ENCODE peak calls at places on chromosomes 1 and 21, in nine cellular contexts. One of them, this sample, is unnamed.

GRCh38 chr1:106189780-106190179 is 866.7 kb upstream of the PRMT6 start:
- DNase-seq in bronchial epithelial cell: no peak
- DNase-seq in small intestine: no peak
- DNase-seq in cardiac fibroblast: no peak
- DNase-seq in Kasumi-1: no peak
- DNase-seq in CD4-positive, alpha-beta T cell: no peak
- DNase-seq in left cardiac atrium: no peak
- DNase-seq in GF-D8: no peak
- DNase-seq in Karpas-422: no peak
- DNase-seq in this sample: no peak

GRCh38 chr1:117051224-117052064 is 8.7 kb upstream of the TTF2 start:
- DNase-seq in bronchial epithelial cell: peak
- DNase-seq in small intestine: peak
- DNase-seq in cardiac fibroblast: peak
- DNase-seq in Kasumi-1: no peak
- DNase-seq in CD4-positive, alpha-beta T cell: no peak
- DNase-seq in left cardiac atrium: no peak
- DNase-seq in GF-D8: peak
- DNase-seq in Karpas-422: peak
- DNase-seq in this sample: peak

GRCh38 chr21:31509108-31510017 is 150.1 kb upstream of the SOD1 start:
- DNase-seq in bronchial epithelial cell: peak
- DNase-seq in small intestine: peak
- DNase-seq in cardiac fibroblast: peak
- DNase-seq in Kasumi-1: peak
- DNase-seq in CD4-positive, alpha-beta T cell: peak
- DNase-seq in left cardiac atrium: no peak
- DNase-seq in GF-D8: no peak
- DNase-seq in Karpas-422: peak
- DNase-seq in this sample: peak

GRCh38 chr1:66553846-66554245 is 19.9 kb downstream of the SGIP1 start:
- DNase-seq in bronchial epithelial cell: peak
- DNase-seq in small intestine: no peak
- DNase-seq in cardiac fibroblast: peak
- DNase-seq in Kasumi-1: no peak
- DNase-seq in CD4-positive, alpha-beta T cell: no peak
- DNase-seq in left cardiac atrium: no peak
- DNase-seq in GF-D8: no peak
- DNase-seq in Karpas-422: no peak
- DNase-seq in this sample: no peak

GRCh38 chr1:25036117-25036546 is 106.1 kb upstream of the RUNX3 start:
- DNase-seq in bronchial epithelial cell: no peak
- DNase-seq in small intestine: no peak
- DNase-seq in cardiac fibroblast: no peak
- DNase-seq in Kasumi-1: no peak
- DNase-seq in CD4-positive, alpha-beta T cell: no peak
- DNase-seq in left cardiac atrium: peak
- DNase-seq in GF-D8: no peak
- DNase-seq in Karpas-422: no peak
- DNase-seq in this sample: no peak

GRCh38 chr1:80212958-80213357 is 1206.4 kb upstream of the ADGRL4 start:
- DNase-seq in bronchial epithelial cell: no peak
- DNase-seq in small intestine: no peak
- DNase-seq in cardiac fibroblast: no peak
- DNase-seq in Kasumi-1: no peak
- DNase-seq in CD4-positive, alpha-beta T cell: no peak
- DNase-seq in left cardiac atrium: no peak
- DNase-seq in GF-D8: no peak
- DNase-seq in Karpas-422: no peak
- DNase-seq in this sample: no peak

GRCh38 chr1:115296981-115297380 is 41.1 kb downstream of the NGF start:
- DNase-seq in bronchial epithelial cell: no peak
- DNase-seq in small intestine: no peak
- DNase-seq in cardiac fibroblast: no peak
- DNase-seq in Kasumi-1: no peak
- DNase-seq in CD4-positive, alpha-beta T cell: no peak
- DNase-seq in left cardiac atrium: no peak
- DNase-seq in GF-D8: no peak
- DNase-seq in Karpas-422: no peak
- DNase-seq in this sample: no peak

GRCh38 chr1:96367791-96368190 is 353.8 kb upstream of the PTBP2 start:
- DNase-seq in bronchial epithelial cell: peak
- DNase-seq in small intestine: no peak
- DNase-seq in cardiac fibroblast: peak
- DNase-seq in Kasumi-1: no peak
- DNase-seq in CD4-positive, alpha-beta T cell: no peak
- DNase-seq in left cardiac atrium: no peak
- DNase-seq in GF-D8: no peak
- DNase-seq in Karpas-422: no peak
- DNase-seq in this sample: peak

GRCh38 chr1:226337294-226337870 is 28.4 kb upstream of the LIN9 start:
- DNase-seq in bronchial epithelial cell: no peak
- DNase-seq in small intestine: no peak
- DNase-seq in cardiac fibroblast: no peak
- DNase-seq in Kasumi-1: no peak
- DNase-seq in CD4-positive, alpha-beta T cell: no peak
- DNase-seq in left cardiac atrium: no peak
- DNase-seq in GF-D8: no peak
- DNase-seq in Karpas-422: no peak
- DNase-seq in this sample: no peak

GRCh38 chr21:28770867-28771661 is 221.6 kb downstream of the LTN1 start:
- DNase-seq in bronchial epithelial cell: no peak
- DNase-seq in small intestine: no peak
- DNase-seq in cardiac fibroblast: peak
- DNase-seq in Kasumi-1: no peak
- DNase-seq in CD4-positive, alpha-beta T cell: no peak
- DNase-seq in left cardiac atrium: no peak
- DNase-seq in GF-D8: no peak
- DNase-seq in Karpas-422: no peak
- DNase-seq in this sample: no peak

GRCh38 chr1:173095632-173096031 is 44.9 kb upstream of the TNFSF18 start:
- DNase-seq in bronchial epithelial cell: peak
- DNase-seq in small intestine: no peak
- DNase-seq in cardiac fibroblast: peak
- DNase-seq in Kasumi-1: no peak
- DNase-seq in CD4-positive, alpha-beta T cell: no peak
- DNase-seq in left cardiac atrium: no peak
- DNase-seq in GF-D8: no peak
- DNase-seq in Karpas-422: no peak
- DNase-seq in this sample: peak

GRCh38 chr1:59063501-59063900 is 233.4 kb upstream of the FGGY start:
- DNase-seq in bronchial epithelial cell: no peak
- DNase-seq in small intestine: no peak
- DNase-seq in cardiac fibroblast: no peak
- DNase-seq in Kasumi-1: peak
- DNase-seq in CD4-positive, alpha-beta T cell: no peak
- DNase-seq in left cardiac atrium: no peak
- DNase-seq in GF-D8: no peak
- DNase-seq in Karpas-422: no peak
- DNase-seq in this sample: no peak

GRCh38 chr1:3910769-3911520 is 10.9 kb upstream of the C1orf174 start:
- DNase-seq in bronchial epithelial cell: peak
- DNase-seq in small intestine: peak
- DNase-seq in cardiac fibroblast: peak
- DNase-seq in Kasumi-1: peak
- DNase-seq in CD4-positive, alpha-beta T cell: peak
- DNase-seq in left cardiac atrium: peak
- DNase-seq in GF-D8: no peak
- DNase-seq in Karpas-422: peak
- DNase-seq in this sample: peak

GRCh38 chr1:89149229-89149628 is 23.3 kb upstream of the GBP2 start:
- DNase-seq in bronchial epithelial cell: peak
- DNase-seq in small intestine: peak
- DNase-seq in cardiac fibroblast: peak
- DNase-seq in Kasumi-1: no peak
- DNase-seq in CD4-positive, alpha-beta T cell: no peak
- DNase-seq in left cardiac atrium: peak
- DNase-seq in GF-D8: no peak
- DNase-seq in Karpas-422: no peak
- DNase-seq in this sample: peak

GRCh38 chr1:156815307-156815826 is 1.3 kb downstream of the SH2D2A start:
- DNase-seq in bronchial epithelial cell: peak
- DNase-seq in small intestine: no peak
- DNase-seq in cardiac fibroblast: peak
- DNase-seq in Kasumi-1: no peak
- DNase-seq in CD4-positive, alpha-beta T cell: no peak
- DNase-seq in left cardiac atrium: peak
- DNase-seq in GF-D8: no peak
- DNase-seq in Karpas-422: no peak
- DNase-seq in this sample: peak

GRCh38 chr1:224170748-224171478 is 12.1 kb upstream of the DEGS1 start:
- DNase-seq in bronchial epithelial cell: peak
- DNase-seq in small intestine: peak
- DNase-seq in cardiac fibroblast: peak
- DNase-seq in Kasumi-1: peak
- DNase-seq in CD4-positive, alpha-beta T cell: no peak
- DNase-seq in left cardiac atrium: no peak
- DNase-seq in GF-D8: no peak
- DNase-seq in Karpas-422: peak
- DNase-seq in this sample: peak

GRCh38 chr1:26050255-26050640 is 4.3 kb upstream of the SLC30A2 start:
- DNase-seq in bronchial epithelial cell: no peak
- DNase-seq in small intestine: no peak
- DNase-seq in cardiac fibroblast: no peak
- DNase-seq in Kasumi-1: no peak
- DNase-seq in CD4-positive, alpha-beta T cell: no peak
- DNase-seq in left cardiac atrium: no peak
- DNase-seq in GF-D8: no peak
- DNase-seq in Karpas-422: no peak
- DNase-seq in this sample: no peak

GRCh38 chr21:44029460-44030087 is 17.5 kb downstream of the TRAPPC10 start:
- DNase-seq in bronchial epithelial cell: no peak
- DNase-seq in small intestine: no peak
- DNase-seq in cardiac fibroblast: no peak
- DNase-seq in Kasumi-1: no peak
- DNase-seq in CD4-positive, alpha-beta T cell: no peak
- DNase-seq in left cardiac atrium: no peak
- DNase-seq in GF-D8: no peak
- DNase-seq in Karpas-422: no peak
- DNase-seq in this sample: no peak

GRCh38 chr1:109927908-109928307 is 17.3 kb downstream of the CSF1 start:
- DNase-seq in bronchial epithelial cell: no peak
- DNase-seq in small intestine: peak
- DNase-seq in cardiac fibroblast: peak
- DNase-seq in Kasumi-1: no peak
- DNase-seq in CD4-positive, alpha-beta T cell: no peak
- DNase-seq in left cardiac atrium: peak
- DNase-seq in GF-D8: no peak
- DNase-seq in Karpas-422: no peak
- DNase-seq in this sample: no peak

GRCh38 chr1:21815724-21816311 is 3.8 kb downstream of the LDLRAD2 start:
- DNase-seq in bronchial epithelial cell: no peak
- DNase-seq in small intestine: no peak
- DNase-seq in cardiac fibroblast: no peak
- DNase-seq in Kasumi-1: peak
- DNase-seq in CD4-positive, alpha-beta T cell: no peak
- DNase-seq in left cardiac atrium: no peak
- DNase-seq in GF-D8: no peak
- DNase-seq in Karpas-422: peak
- DNase-seq in this sample: no peak

GRCh38 chr1:53546409-53547155 is 87.4 kb downstream of the DMRTB1 start:
- DNase-seq in bronchial epithelial cell: no peak
- DNase-seq in small intestine: no peak
- DNase-seq in cardiac fibroblast: no peak
- DNase-seq in Kasumi-1: no peak
- DNase-seq in CD4-positive, alpha-beta T cell: no peak
- DNase-seq in left cardiac atrium: peak
- DNase-seq in GF-D8: no peak
- DNase-seq in Karpas-422: no peak
- DNase-seq in this sample: no peak

GRCh38 chr1:3346478-3346877 is 108.0 kb upstream of the ARHGEF16 start:
- DNase-seq in bronchial epithelial cell: no peak
- DNase-seq in small intestine: no peak
- DNase-seq in cardiac fibroblast: no peak
- DNase-seq in Kasumi-1: no peak
- DNase-seq in CD4-positive, alpha-beta T cell: no peak
- DNase-seq in left cardiac atrium: no peak
- DNase-seq in GF-D8: no peak
- DNase-seq in Karpas-422: no peak
- DNase-seq in this sample: no peak

GRCh38 chr1:182996816-182997215 is 26.4 kb upstream of the LAMC1 start:
- DNase-seq in bronchial epithelial cell: no peak
- DNase-seq in small intestine: no peak
- DNase-seq in cardiac fibroblast: no peak
- DNase-seq in Kasumi-1: no peak
- DNase-seq in CD4-positive, alpha-beta T cell: no peak
- DNase-seq in left cardiac atrium: no peak
- DNase-seq in GF-D8: no peak
- DNase-seq in Karpas-422: no peak
- DNase-seq in this sample: no peak

GRCh38 chr1:218164930-218165686 is 120.0 kb upstream of the RRP15 start:
- DNase-seq in bronchial epithelial cell: no peak
- DNase-seq in small intestine: peak
- DNase-seq in cardiac fibroblast: peak
- DNase-seq in Kasumi-1: peak
- DNase-seq in CD4-positive, alpha-beta T cell: no peak
- DNase-seq in left cardiac atrium: peak
- DNase-seq in GF-D8: no peak
- DNase-seq in Karpas-422: peak
- DNase-seq in this sample: peak

GRCh38 chr1:112114540-112114939 is 125.1 kb upstream of the KCND3 start:
- DNase-seq in bronchial epithelial cell: peak
- DNase-seq in small intestine: no peak
- DNase-seq in cardiac fibroblast: no peak
- DNase-seq in Kasumi-1: no peak
- DNase-seq in CD4-positive, alpha-beta T cell: no peak
- DNase-seq in left cardiac atrium: no peak
- DNase-seq in GF-D8: no peak
- DNase-seq in Karpas-422: peak
- DNase-seq in this sample: no peak

GRCh38 chr21:31490471-31490870 is 146.4 kb upstream of the TIAM1 start:
- DNase-seq in bronchial epithelial cell: no peak
- DNase-seq in small intestine: no peak
- DNase-seq in cardiac fibroblast: no peak
- DNase-seq in Kasumi-1: no peak
- DNase-seq in CD4-positive, alpha-beta T cell: no peak
- DNase-seq in left cardiac atrium: no peak
- DNase-seq in GF-D8: no peak
- DNase-seq in Karpas-422: peak
- DNase-seq in this sample: no peak

GRCh38 chr1:214664656-214665433 is 61.9 kb downstream of the CENPF start:
- DNase-seq in bronchial epithelial cell: no peak
- DNase-seq in small intestine: no peak
- DNase-seq in cardiac fibroblast: no peak
- DNase-seq in Kasumi-1: no peak
- DNase-seq in CD4-positive, alpha-beta T cell: no peak
- DNase-seq in left cardiac atrium: no peak
- DNase-seq in GF-D8: no peak
- DNase-seq in Karpas-422: no peak
- DNase-seq in this sample: no peak

GRCh38 chr1:51726544-51727225 is 109.8 kb downstream of the OSBPL9 start:
- DNase-seq in bronchial epithelial cell: no peak
- DNase-seq in small intestine: no peak
- DNase-seq in cardiac fibroblast: no peak
- DNase-seq in Kasumi-1: no peak
- DNase-seq in CD4-positive, alpha-beta T cell: no peak
- DNase-seq in left cardiac atrium: no peak
- DNase-seq in GF-D8: no peak
- DNase-seq in Karpas-422: no peak
- DNase-seq in this sample: no peak

GRCh38 chr1:37306461-37306860 is 167.9 kb upstream of the ZC3H12A start:
- DNase-seq in bronchial epithelial cell: no peak
- DNase-seq in small intestine: no peak
- DNase-seq in cardiac fibroblast: no peak
- DNase-seq in Kasumi-1: no peak
- DNase-seq in CD4-positive, alpha-beta T cell: no peak
- DNase-seq in left cardiac atrium: no peak
- DNase-seq in GF-D8: no peak
- DNase-seq in Karpas-422: no peak
- DNase-seq in this sample: no peak

GRCh38 chr1:14946567-14947285 is 206.8 kb upstream of the TMEM51 start:
- DNase-seq in bronchial epithelial cell: peak
- DNase-seq in small intestine: no peak
- DNase-seq in cardiac fibroblast: peak
- DNase-seq in Kasumi-1: no peak
- DNase-seq in CD4-positive, alpha-beta T cell: no peak
- DNase-seq in left cardiac atrium: peak
- DNase-seq in GF-D8: no peak
- DNase-seq in Karpas-422: no peak
- DNase-seq in this sample: peak

GRCh38 chr1:1435911-1436633 is 582 bp downstream of the VWA1 start:
- DNase-seq in bronchial epithelial cell: no peak
- DNase-seq in small intestine: no peak
- DNase-seq in cardiac fibroblast: no peak
- DNase-seq in Kasumi-1: no peak
- DNase-seq in CD4-positive, alpha-beta T cell: no peak
- DNase-seq in left cardiac atrium: peak
- DNase-seq in GF-D8: no peak
- DNase-seq in Karpas-422: no peak
- DNase-seq in this sample: no peak